ENCODE peak calls at places on chromosomes 13 and 19, in nine cellular contexts. L is brain microvascular endothelial cell; Y is heart right ventricle; T is PC-3; Z is tibial nerve; A is CD4-positive, alpha-beta memory T cell; H is GM23338; Q is endodermal cell; E is MG63. S is an unnamed sample.

GRCh38 chr13:60427285-60427684 is 30.3 kb downstream of the TDRD3 start:
- DNase-seq in E (no peak), Y (no peak), H (no peak), Q (no peak), T (no peak), Z (no peak), L (no peak), A (peak; percentile 8), S (no peak)

GRCh38 chr13:47433461-47434005 is 536.7 kb upstream of the HTR2A start:
- DNase-seq in L (peak; percentile 13), T (peak; percentile 40), Q (no peak), Y (no peak), A (no peak), E (no peak), H (no peak), Z (no peak), S (no peak)

GRCh38 chr19:35901854-35902661 is at the start of gene HCST:
- DNase-seq in H (no peak), Q (no peak), L (no peak), Z (no peak), E (peak; percentile 79), A (peak; percentile 69), T (peak; percentile 9), Y (no peak), S (no peak)

GRCh38 chr19:30865481-30865880 is 483.8 kb downstream of the TSHZ3 start:
- DNase-seq in E (no peak), L (no peak), H (no peak), Y (no peak), Q (peak; percentile 16), A (no peak), Z (no peak), T (no peak), S (no peak)

GRCh38 chr19:7869910-7870511 is 4.2 kb downstream of the PRR36 start:
- DNase-seq in Q (peak; percentile 92), A (peak; percentile 67), Y (peak; percentile 29), L (no peak), Z (no peak), T (peak; percentile 87), H (peak; percentile 96), E (peak; percentile 85), S (no peak)

GRCh38 chr19:45681391-45682015 is 10.2 kb downstream of the SNRPD2 start:
- DNase-seq in E (peak; percentile 90), Y (peak; percentile 68), Q (peak; percentile 98), Z (peak; percentile 56), L (peak; percentile 71), T (peak; percentile 90), H (peak; percentile 83), A (peak; percentile 86), S (peak; percentile 37)

GRCh38 chr19:12163841-12164240 is 945 bp downstream of the ZNF136 start:
- DNase-seq in A (no peak), L (no peak), T (peak; percentile 6), Z (no peak), E (peak; percentile 59), Q (no peak), Y (no peak), H (peak; percentile 14), S (no peak)

GRCh38 chr13:23715762-23716235 is 145.6 kb downstream of the TNFRSF19 start:
- DNase-seq in Z (no peak), L (no peak), Q (peak; percentile 86), E (no peak), T (peak; percentile 78), Y (no peak), H (peak; percentile 74), A (no peak), S (no peak)

GRCh38 chr13:45951724-45952123 is 100.2 kb upstream of the SIAH3 start:
- DNase-seq in H (no peak), A (no peak), L (no peak), Q (no peak), Y (no peak), T (no peak), Z (no peak), E (peak; percentile 46), S (no peak)

GRCh38 chr13:46053162-46054012 is 841 bp upstream of the ZC3H13 start:
- DNase-seq in H (peak; percentile 11), L (no peak), Y (no peak), Q (no peak), Z (no peak), T (no peak), A (no peak), E (no peak), S (no peak)

GRCh38 chr13:25170554-25171107 is 1.5 kb downstream of the AMER2 start:
- DNase-seq in H (peak; percentile 56), A (no peak), L (no peak), T (no peak), Q (peak; percentile 73), E (peak; percentile 9), Z (no peak), Y (no peak), S (no peak)

GRCh38 chr13:48400820-48401219 is 12.1 kb downstream of the LPAR6 start:
- DNase-seq in Z (no peak), Q (no peak), L (peak; percentile 14), A (no peak), Y (no peak), E (peak; percentile 32), T (peak; percentile 59), H (no peak), S (no peak)

GRCh38 chr19:4909172-4909896 is at the start of gene UHRF1:
- DNase-seq in Z (no peak), E (peak; percentile 73), H (peak; percentile 44), Q (peak; percentile 77), Y (no peak), L (no peak), A (no peak), T (peak; percentile 77), S (no peak)

GRCh38 chr13:49495783-49496762 is at the start of gene PHF11:
- DNase-seq in Q (peak; percentile 89), T (peak; percentile 60), Y (peak; percentile 82), A (peak; percentile 87), L (peak; percentile 64), H (peak; percentile 78), E (peak; percentile 80), Z (peak; percentile 63), S (peak; percentile 44)

GRCh38 chr13:21949818-21950429 is 279.1 kb downstream of the FGF9 start:
- DNase-seq in Y (no peak), H (no peak), A (no peak), T (no peak), Z (no peak), L (no peak), E (no peak), Q (no peak), S (no peak)

GRCh38 chr19:13995017-13995728 is 10.9 kb downstream of the RFX1 start:
- DNase-seq in H (no peak), E (peak; percentile 56), L (no peak), Q (no peak), A (no peak), T (peak; percentile 11), Y (no peak), Z (no peak), S (no peak)

GRCh38 chr19:45156231-45156630 is 4.6 kb downstream of the NKPD1 start:
- DNase-seq in H (peak; percentile 54), L (no peak), Q (peak; percentile 85), A (no peak), T (no peak), Z (no peak), E (no peak), Y (no peak), S (no peak)

GRCh38 chr19:15038304-15038703 is 11.0 kb upstream of the CASP14 start:
- DNase-seq in L (no peak), Q (no peak), A (no peak), Z (no peak), E (peak; percentile 36), T (peak; percentile 93), H (no peak), Y (no peak), S (no peak)

GRCh38 chr13:90201198-90201597 is 1146.3 kb upstream of the MIR17HG start:
- DNase-seq in E (peak; percentile 14), L (no peak), T (peak; percentile 2), Z (no peak), H (no peak), Q (no peak), A (no peak), Y (no peak), S (no peak)

GRCh38 chr19:10219678-10220077 is 11.5 kb downstream of the S1PR2 start:
- DNase-seq in Z (no peak), H (peak; percentile 87), T (peak; percentile 74), A (peak; percentile 44), Q (peak; percentile 83), E (peak; percentile 43), Y (no peak), L (peak; percentile 63), S (no peak)

DNA sequence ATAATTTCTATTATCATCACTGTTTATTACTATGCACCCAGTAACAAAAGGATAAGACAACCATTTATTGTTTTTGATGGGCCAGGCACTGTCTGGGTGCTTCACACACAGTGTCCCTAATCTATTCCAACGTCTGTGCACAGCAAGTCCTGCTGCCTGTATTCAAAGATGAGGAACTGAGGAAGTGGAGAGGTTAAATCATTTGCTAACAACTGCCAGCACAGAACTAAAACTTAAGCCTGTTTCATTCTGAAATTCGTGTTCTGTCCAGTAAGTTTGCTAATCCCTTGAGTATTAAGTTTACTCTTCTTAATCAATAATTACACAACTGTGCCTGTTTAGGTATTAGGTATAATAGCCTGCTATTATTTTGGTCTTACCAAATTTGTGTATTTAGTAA is 41.9 kb downstream of the TEX26 start:
- DNase-seq in H (no peak), A (no peak), T (no peak), Y (no peak), L (no peak), Q (no peak), Z (no peak), E (no peak), S (no peak)
- H3K36me3 ChIP-seq in H (no peaks in the 10 kb centered on the region), A (no peaks in the 10 kb centered on the region), T (no peaks in the 10 kb centered on the region), Y (no peaks in the 10 kb centered on the region), L (no peaks in the 10 kb centered on the region), Q (no peaks in the 10 kb centered on the region), Z (no peaks in the 10 kb centered on the region), E (no peaks in the 10 kb centered on the region), S (no peaks in the 10 kb centered on the region)

GRCh38 chr19:17735410-17735809 is 15.9 kb upstream of the FCHO1 start:
- DNase-seq in Q (no peak), E (no peak), L (no peak), Z (no peak), Y (no peak), H (no peak), A (no peak), T (no peak), S (no peak)
- H3K36me3 ChIP-seq in Q (peaks cover 49% of the 10 kb centered on the region), E (peaks cover 59% of the 10 kb centered on the region), L (peaks cover 48% of the 10 kb centered on the region), Z (peaks cover 12% of the 10 kb centered on the region), Y (peaks cover 73% of the 10 kb centered on the region), H (peaks cover 14% of the 10 kb centered on the region), A (peaks cover 38% of the 10 kb centered on the region), T (peaks cover 28% of the 10 kb centered on the region), S (no peaks in the 10 kb centered on the region)

DNA sequence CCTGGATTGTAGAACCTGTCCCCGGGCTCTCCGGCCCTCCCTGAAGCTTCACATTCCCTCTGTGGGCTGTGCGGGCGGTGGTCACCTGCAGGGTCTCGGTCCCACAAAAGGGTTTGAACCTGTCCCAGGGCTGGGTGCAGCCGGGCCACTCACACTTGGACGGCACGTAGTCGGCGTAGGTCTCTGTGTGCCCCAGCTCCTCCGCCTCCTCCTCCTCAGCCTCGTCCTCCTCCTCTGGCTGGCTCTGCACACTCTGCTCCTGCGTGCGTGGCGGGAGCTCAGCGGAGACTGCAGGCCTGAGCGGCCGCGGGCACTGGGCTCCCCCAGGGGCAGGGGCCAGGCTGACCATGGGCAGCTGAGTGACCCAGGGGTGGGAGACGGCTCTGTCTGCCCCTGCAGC is 19.6 kb downstream of the GPX4 start:
- DNase-seq in H (no peak), Y (no peak), L (no peak), Q (no peak), T (no peak), A (no peak), E (no peak), Z (no peak), S (no peak)
- H3K36me3 ChIP-seq in H (no peaks in the 10 kb centered on the region), Y (peaks cover 100% of the 10 kb centered on the region), L (peaks cover 85% of the 10 kb centered on the region), Q (peaks cover 33% of the 10 kb centered on the region), T (peaks cover 24% of the 10 kb centered on the region), A (peaks cover 71% of the 10 kb centered on the region), E (peaks cover 41% of the 10 kb centered on the region), Z (peaks cover 49% of the 10 kb centered on the region), S (peaks cover 13% of the 10 kb centered on the region)

GRCh38 chr13:111216166-111216960 is 101.3 kb downstream of the ARHGEF7 start:
- DNase-seq in L (no peak), Q (peak; percentile 83), T (peak; percentile 18), H (peak; percentile 64), Z (no peak), E (no peak), Y (peak; percentile 43), A (peak; percentile 14), S (no peak)
- H3K36me3 ChIP-seq in L (peaks cover 8% of the 10 kb centered on the region), Q (peaks cover 10% of the 10 kb centered on the region), T (no peaks in the 10 kb centered on the region), H (no peaks in the 10 kb centered on the region), Z (no peaks in the 10 kb centered on the region), E (peaks cover 3% of the 10 kb centered on the region), Y (peaks cover 28% of the 10 kb centered on the region), A (peaks cover 8% of the 10 kb centered on the region), S (no peaks in the 10 kb centered on the region)